ENCODE peak calls at places on chromosomes 4 and X, in eight cellular contexts. K, Y, F, Z, A, S, M and R are unnamed samples.

GRCh38 chr4:11623726-11624037 is 195.0 kb upstream of the HS3ST1 start:
- DNase-seq in M (peak; percentile 60), Y (no peak), A (peak; percentile 20), K (no peak), Z (peak; percentile 72), S (no peak), F (no peak), R (peak; percentile 22)

GRCh38 chr4:175330652-175331051 is 412.5 kb downstream of the ADAM29 start:
- DNase-seq in Z (no peak), S (no peak), Y (no peak), A (peak; percentile 61), M (peak; percentile 79), F (no peak), K (peak; percentile 43), R (peak; percentile 12)

GRCh38 chrX:70253377-70254062 is 6.5 kb downstream of the P2RY4 start:
- DNase-seq in F (peak; percentile 39), K (peak; percentile 39), A (no peak), Z (no peak), Y (no peak), M (no peak), S (no peak), R (no peak)

GRCh38 chr4:56786955-56787354 is 34.5 kb downstream of the SPINK2 start:
- DNase-seq in Z (peak; percentile 16), S (peak; percentile 57), K (peak; percentile 95), M (peak; percentile 73), Y (peak; percentile 72), F (no peak), A (peak; percentile 79), R (peak; percentile 98)

GRCh38 chrX:45954026-45954425 is 591.2 kb downstream of the ZNF674 start:
- DNase-seq in Z (no peak), K (peak; percentile 44), S (no peak), A (no peak), F (no peak), Y (no peak), M (no peak), R (peak; percentile 52)

GRCh38 chr4:89158884-89159503 is 47.7 kb downstream of the TIGD2 start:
- DNase-seq in F (peak; percentile 43), K (peak; percentile 36), M (peak; percentile 75), S (no peak), Z (peak; percentile 41), A (peak; percentile 50), Y (no peak), R (peak; percentile 40)

GRCh38 chr4:147056951-147057630 is 111.4 kb upstream of the TTC29 start:
- DNase-seq in M (peak; percentile 68), F (no peak), Y (no peak), S (no peak), K (peak; percentile 39), Z (no peak), A (peak; percentile 56), R (peak; percentile 23)

GRCh38 chrX:16737024-16737423 is 17.6 kb downstream of the SYAP1 start:
- DNase-seq in A (no peak), Y (no peak), K (no peak), Z (no peak), M (no peak), S (no peak), F (no peak), R (no peak)

GRCh38 chrX:111869639-111870034 is 6.3 kb upstream of the TRPC5OS start:
- DNase-seq in Z (peak; percentile 69), F (peak; percentile 16), K (peak; percentile 44), Y (no peak), A (peak; percentile 51), S (no peak), M (peak; percentile 56), R (peak; percentile 41)

GRCh38 chr4:144579411-144580020 is 66.4 kb upstream of the HHIP start:
- DNase-seq in K (peak; percentile 68), F (no peak), Z (no peak), A (peak; percentile 64), S (no peak), M (peak; percentile 83), Y (no peak), R (peak; percentile 27)

GRCh38 chrX:63930140-63930539 is 145.1 kb upstream of the ARHGEF9 start:
- DNase-seq in K (no peak), A (no peak), S (no peak), M (peak; percentile 1), Y (no peak), Z (peak; percentile 61), F (peak; percentile 10), R (no peak)

GRCh38 chrX:76279007-76279406 is 106.1 kb downstream of the PBDC1 start:
- DNase-seq in Z (peak; percentile 69), M (peak; percentile 64), Y (peak; percentile 22), K (peak; percentile 21), F (peak; percentile 22), A (peak; percentile 36), S (no peak), R (peak; percentile 56)

GRCh38 chrX:150569155-150569477 is 695 bp downstream of the MTM1 start:
- DNase-seq in A (peak; percentile 28), Y (no peak), F (no peak), S (peak; percentile 64), K (no peak), Z (no peak), M (peak; percentile 57), R (peak; percentile 44)

GRCh38 chr4:164204434-164204833 is 549.5 kb upstream of the SMIM31 start:
- DNase-seq in M (peak; percentile 80), A (peak; percentile 74), F (peak; percentile 16), Z (peak; percentile 67), S (no peak), Y (no peak), K (peak; percentile 97), R (no peak)

GRCh38 chrX:152821145-152821765 is 9.3 kb downstream of the CETN2 start:
- DNase-seq in M (peak; percentile 48), S (no peak), K (peak; percentile 11), Y (no peak), A (no peak), Z (peak; percentile 74), F (peak; percentile 18), R (peak; percentile 42)
- TF ChIP-seq CTCF in M (peak; percentile 75), S (peak; percentile 47), K (peak; percentile 52), Y (no peak), A (peak; percentile 67), Z (peak; percentile 77), F (peak; percentile 45), R (peak; percentile 70)

GRCh38 chr4:80199004-80199579 is 1.8 kb downstream of the PRDM8 start:
- DNase-seq in A (no peak), M (no peak), K (no peak), S (no peak), Y (no peak), Z (no peak), F (no peak), R (no peak)

GRCh38 chr4:80197601-80198444 is 520 bp downstream of the PRDM8 start:
- DNase-seq in Y (no peak), S (no peak), F (no peak), Z (peak; percentile 71), A (no peak), K (peak; percentile 39), M (no peak), R (no peak)

GRCh38 chr4:80196259-80197131 is 808 bp upstream of the PRDM8 start:
- DNase-seq in K (peak; percentile 40), F (no peak), Z (peak; percentile 86), M (no peak), Y (no peak), A (no peak), S (no peak), R (no peak)

GRCh38 chr4:80195441-80196139 is 1.7 kb upstream of the PRDM8 start:
- DNase-seq in A (no peak), Y (no peak), S (no peak), K (no peak), Z (no peak), F (no peak), M (no peak), R (no peak)

DNA sequence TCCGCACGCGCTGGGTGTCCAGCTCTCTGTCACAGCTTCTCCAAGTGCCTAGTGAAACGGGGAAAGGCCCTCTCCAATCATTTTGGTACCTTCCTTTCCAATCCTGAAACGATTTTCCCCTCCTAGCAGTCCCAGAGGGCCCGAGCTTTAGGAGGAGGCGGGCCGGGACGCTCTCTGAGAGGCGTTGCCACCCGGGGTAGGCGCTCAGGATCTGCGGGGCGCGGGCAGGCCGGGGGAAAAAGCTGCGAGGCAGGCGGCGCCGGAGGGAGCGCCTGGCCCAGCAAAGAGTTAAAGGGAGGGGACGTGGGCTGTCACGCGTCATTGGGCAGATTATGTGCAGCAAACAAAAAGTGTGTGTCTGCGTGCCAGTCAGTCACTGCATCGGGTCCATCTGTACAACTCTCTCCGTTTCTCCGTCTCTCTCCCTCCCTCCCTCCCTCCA is at the start of gene PRDM8:
- DNase-seq in S (no peak), Z (peak; percentile 52), F (no peak), K (peak; percentile 60), M (no peak), A (no peak), Y (no peak), R (no peak)
- H3K4me3 ChIP-seq in S (peak within 1 kb of the TSS; percentile 56), Z (peak within 1 kb of the TSS; percentile 49), F (no peak within 1 kb of the TSS), K (peak within 1 kb of the TSS; percentile 46), M (peak within 1 kb of the TSS; percentile 25), A (peak within 1 kb of the TSS; percentile 48), Y (peak within 1 kb of the TSS; percentile 20), R (peak within 1 kb of the TSS; percentile 14)

GRCh38 chrX:104310084-104310483 is 55.4 kb upstream of the ESX1 start:
- DNase-seq in Z (no peak), K (peak; percentile 41), S (no peak), M (peak; percentile 66), F (no peak), Y (no peak), A (peak; percentile 49), R (peak; percentile 41)
- TF ChIP-seq CTCF in Z (peak; percentile 41), K (peak; percentile 42), S (no peak), M (peak; percentile 53), F (peak; percentile 53), Y (no peak), A (peak; percentile 46), R (peak; percentile 39)

GRCh38 chr4:61202100-61202637 is 2.0 kb downstream of the ADGRL3 start:
- DNase-seq in K (peak; percentile 16), F (no peak), A (peak; percentile 8), Y (peak; percentile 8), S (no peak), M (peak; percentile 38), Z (peak; percentile 61), R (no peak)
- H3K4me3 ChIP-seq in K (no peak overlapping the region), F (no peak overlapping the region), A (peak overlapping the region; percentile 61), Y (peak overlapping the region; percentile 42), S (peak overlapping the region; percentile 60), M (peak overlapping the region; percentile 72), Z (peak overlapping the region; percentile 82), R (no peak overlapping the region)